ENCODE peak calls at places on chromosomes 3 and 15, in nine cellular contexts. R, U, Q, W, K, C, P, A and D are unnamed samples. For H3K36me3, the result is how much of the 10 kb centered on the place peaks cover.

GRCh38 chr15:40103864-40104271 is 4.8 kb downstream of the BMF start:
- DNase-seq in R (no peak), U (no peak), Q (no peak), W (no peak), K (no peak), C (no peak), P (no peak), A (no peak), D (no peak)

GRCh38 chr3:24253336-24253735 is 241.3 kb downstream of the THRB start:
- DNase-seq in R (no peak), U (no peak), Q (no peak), W (no peak), K (no peak), C (no peak), P (no peak), A (no peak), D (no peak)

GRCh38 chr3:143855183-143855582 is 6.9 kb upstream of the SLC9A9 start:
- DNase-seq in R (no peak), U (no peak), Q (no peak), W (no peak), K (no peak), C (no peak), P (no peak), A (no peak), D (no peak)

GRCh38 chr3:185606191-185606590 is 20.1 kb downstream of the SENP2 start:
- DNase-seq in R (no peak), U (no peak), Q (no peak), W (no peak), K (no peak), C (no peak), P (no peak), A (no peak), D (no peak)

GRCh38 chr3:153634683-153635082 is 472.7 kb downstream of the RAP2B start:
- DNase-seq in R (no peak), U (no peak), Q (no peak), W (no peak), K (no peak), C (no peak), P (no peak), A (no peak), D (no peak)

GRCh38 chr3:147407495-147408179 is 1.3 kb upstream of the ZIC4 start:
- DNase-seq in R (no peak), U (no peak), Q (no peak), W (no peak), K (no peak), C (no peak), P (no peak), A (no peak), D (no peak)

GRCh38 chr15:77025471-77025901 is 30.6 kb downstream of the PSTPIP1 start:
- DNase-seq in R (no peak), U (no peak), Q (no peak), W (peak), K (no peak), C (no peak), P (peak), A (no peak), D (peak)

GRCh38 chr15:95501865-95502264 is 828.6 kb upstream of the NR2F2 start:
- DNase-seq in R (no peak), U (no peak), Q (no peak), W (no peak), K (no peak), C (no peak), P (no peak), A (no peak), D (no peak)

GRCh38 chr15:89802986-89803820 is 11.4 kb downstream of the ANPEP start:
- DNase-seq in R (no peak), U (no peak), Q (no peak), W (no peak), K (no peak), C (peak), P (no peak), A (no peak), D (no peak)

GRCh38 chr15:96345560-96346389 is 15.3 kb downstream of the NR2F2 start:
- DNase-seq in R (peak), U (peak), Q (peak), W (peak), K (peak), C (peak), P (peak), A (no peak), D (peak)

GRCh38 chr3:190552021-190552420 is 38.1 kb downstream of the IL1RAP start:
- DNase-seq in R (no peak), U (no peak), Q (no peak), W (no peak), K (no peak), C (no peak), P (no peak), A (no peak), D (no peak)

GRCh38 chr15:81049835-81050234 is 49.1 kb downstream of the TLNRD1 start:
- DNase-seq in R (no peak), U (no peak), Q (no peak), W (no peak), K (no peak), C (no peak), P (no peak), A (no peak), D (no peak)

DNA sequence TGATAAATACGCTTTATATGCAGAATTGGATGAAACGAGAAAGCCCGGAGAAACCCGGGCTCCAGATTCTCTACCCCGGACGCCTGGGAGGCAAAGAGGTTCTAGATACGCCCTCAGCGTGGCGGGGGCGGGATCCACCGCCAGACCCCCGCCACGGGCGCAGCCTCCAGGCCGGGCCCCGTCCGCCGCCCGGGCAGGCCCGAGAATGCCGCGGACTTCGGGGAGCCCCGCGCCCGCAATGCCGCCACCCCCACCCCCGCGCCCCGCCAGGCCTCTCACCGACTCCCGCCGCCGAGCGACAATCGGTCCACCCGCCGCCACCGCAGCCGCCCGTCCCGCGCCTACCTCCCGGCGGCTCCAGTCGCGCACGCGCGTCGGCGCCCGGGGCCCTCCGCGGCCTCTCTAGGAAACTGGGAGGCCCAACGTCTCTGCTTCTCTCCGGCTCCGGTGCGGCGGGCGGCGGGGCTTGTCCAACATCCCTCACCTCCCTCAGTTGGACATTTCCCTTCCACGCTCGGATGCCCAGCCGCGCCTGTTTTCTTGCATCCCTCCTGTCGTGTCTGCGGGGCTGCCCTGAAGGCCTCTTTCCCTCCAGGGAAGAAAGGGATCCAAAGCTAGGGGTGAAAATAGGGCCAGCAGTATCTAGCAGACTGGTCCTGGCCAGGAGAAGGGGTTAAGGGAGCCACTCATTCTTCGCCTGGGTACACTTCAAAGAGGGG is at the start of gene ZNF445:
- DNase-seq in R (peak), U (peak), Q (peak), W (peak), K (peak), C (peak), P (peak), A (peak), D (peak)
- TF ChIP-seq POLR2A in R (no peak), U (peak), Q (peak), W (no peak), K (peak), C (no peak), P (no peak), A (no peak), D (peak)

DNA sequence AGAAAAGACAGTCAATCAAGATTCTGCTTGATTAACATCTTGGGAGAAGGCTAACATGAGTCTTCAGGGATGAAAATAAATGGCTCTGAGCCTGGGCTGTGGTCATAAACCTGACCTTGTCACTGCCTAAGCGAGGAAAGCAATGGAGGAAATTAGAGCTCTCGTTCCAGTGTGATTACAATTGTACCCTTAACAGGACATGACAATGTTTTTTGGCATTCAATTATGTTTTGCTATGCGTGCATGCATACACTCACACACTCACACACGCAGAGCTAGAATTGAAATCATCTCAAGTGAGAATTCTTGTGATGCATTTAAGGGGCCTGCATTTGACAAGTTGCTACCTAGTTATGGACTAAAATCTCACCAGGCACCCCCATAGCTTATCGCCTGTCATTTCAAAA is 24.1 kb downstream of the ZNF80 start:
- DNase-seq in R (no peak), U (no peak), Q (no peak), W (no peak), K (peak), C (no peak), P (no peak), A (no peak), D (no peak)
- H3K4me3 ChIP-seq in R (no peak), U (no peak), Q (no peak), W (no peak), K (peak), C (no peak), P (peak), A (no peak), D (no peak)

DNA sequence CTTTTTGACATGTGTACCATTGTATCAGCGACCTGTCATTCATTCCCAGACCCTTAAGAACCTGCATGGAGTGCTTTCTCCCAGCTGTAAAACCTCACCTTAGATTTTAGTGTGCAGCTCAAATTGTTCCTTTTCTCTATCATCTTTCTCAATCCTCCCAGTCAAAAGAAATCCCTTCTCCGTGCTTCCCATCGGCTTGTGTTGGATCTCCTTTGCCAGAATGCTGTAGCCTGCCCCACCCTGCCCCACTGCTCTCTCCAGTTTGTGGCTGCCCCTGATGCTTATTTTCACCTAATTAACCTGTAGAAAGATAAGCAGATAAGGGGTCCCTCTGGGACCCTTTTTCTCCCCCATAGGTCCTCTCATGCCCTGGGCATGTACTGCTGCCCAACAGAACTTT is 51.1 kb downstream of the ANXA2 start:
- DNase-seq in R (no peak), U (no peak), Q (no peak), W (no peak), K (no peak), C (no peak), P (no peak), A (no peak), D (no peak)
- H3K36me3 ChIP-seq in R (half or more), U (under half), Q (half or more), W (under half), K (half or more), C (half or more), P (half or more), A (under half), D (under half)

GRCh38 chr3:4749567-4750002 is 229.7 kb upstream of the BHLHE40 start:
- DNase-seq in R (no peak), U (no peak), Q (no peak), W (no peak), K (no peak), C (no peak), P (no peak), A (no peak), D (no peak)
- TF ChIP-seq POLR2A in R (no peak), U (no peak), Q (no peak), W (no peak), K (no peak), C (no peak), P (no peak), A (no peak), D (no peak)

DNA sequence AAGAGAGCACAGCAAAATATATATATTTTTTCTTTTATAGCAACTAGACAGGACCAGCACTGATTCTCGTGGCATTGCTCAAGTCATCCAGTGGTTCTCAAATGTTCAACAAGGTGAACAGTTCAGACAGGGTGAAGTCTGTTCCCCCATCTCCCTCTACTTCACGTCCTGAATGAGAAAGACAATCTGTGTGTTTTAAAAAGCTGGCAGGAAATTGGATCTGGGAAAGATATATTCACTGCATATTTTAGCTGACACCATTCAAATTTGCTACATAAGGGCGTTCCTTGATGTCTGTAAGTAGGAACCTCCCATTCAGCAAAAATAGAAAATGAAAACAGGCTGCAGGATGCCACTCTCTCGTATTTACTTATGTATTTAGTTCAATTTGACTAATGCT is 463.3 kb upstream of the KCNMB2 start:
- DNase-seq in R (no peak), U (no peak), Q (no peak), W (no peak), K (no peak), C (no peak), P (no peak), A (no peak), D (no peak)
- H3K4me3 ChIP-seq in R (no peak), U (no peak), Q (no peak), W (no peak), K (no peak), C (no peak), P (no peak), A (no peak), D (no peak)